ENCODE peak calls at places on chromosomes 13 and 19, in four cellular contexts. One of them, this sample, is unnamed.

GRCh38 chr19:35063940-35064818 is 22.7 kb downstream of the HPN start:
- DNase-seq in A549: no peak
- DNase-seq in tibial nerve: no peak
- DNase-seq in H1: no peak
- DNase-seq in this sample: no peak

GRCh38 chr13:113906566-113906965 is 42.7 kb upstream of the GAS6 start:
- DNase-seq in A549: no peak
- DNase-seq in tibial nerve: no peak
- DNase-seq in H1: no peak
- DNase-seq in this sample: no peak

GRCh38 chr13:27338816-27339215 is 68.2 kb downstream of the RASL11A start:
- DNase-seq in A549: no peak
- DNase-seq in tibial nerve: no peak
- DNase-seq in H1: no peak
- DNase-seq in this sample: peak; percentile 45

GRCh38 chr19:34428549-34429285 is 536 bp downstream of the UBA2 start:
- DNase-seq in A549: peak; percentile 66
- DNase-seq in tibial nerve: no peak
- DNase-seq in H1: no peak
- DNase-seq in this sample: peak; percentile 47

GRCh38 chr19:55179570-55180484 is at the start of gene SYT5:
- DNase-seq in A549: peak; percentile 76
- DNase-seq in tibial nerve: no peak
- DNase-seq in H1: no peak
- DNase-seq in this sample: peak; percentile 86

GRCh38 chr19:54297759-54298305 is 15.1 kb downstream of the LILRA5 start:
- DNase-seq in A549: no peak
- DNase-seq in tibial nerve: no peak
- DNase-seq in H1: no peak
- DNase-seq in this sample: no peak

GRCh38 chr13:33284916-33285315 is 639 bp downstream of the STARD13 start:
- DNase-seq in A549: no peak
- DNase-seq in tibial nerve: no peak
- DNase-seq in H1: no peak
- DNase-seq in this sample: no peak

GRCh38 chr13:114048463-114048862 is 74.6 kb upstream of the C13orf46 start:
- DNase-seq in A549: no peak
- DNase-seq in tibial nerve: no peak
- DNase-seq in H1: no peak
- DNase-seq in this sample: no peak

GRCh38 chr13:101150998-101151397 is 265.3 kb downstream of the NALCN start:
- DNase-seq in A549: no peak
- DNase-seq in tibial nerve: no peak
- DNase-seq in H1: no peak
- DNase-seq in this sample: peak; percentile 17

GRCh38 chr19:54952591-54953344 is 5.4 kb upstream of the NLRP7 start:
- DNase-seq in A549: no peak
- DNase-seq in tibial nerve: no peak
- DNase-seq in H1: no peak
- DNase-seq in this sample: no peak

GRCh38 chr13:43134896-43135295 is 111.5 kb downstream of the DNAJC15 start:
- DNase-seq in A549: no peak
- DNase-seq in tibial nerve: no peak
- DNase-seq in H1: no peak
- DNase-seq in this sample: no peak

GRCh38 chr13:73677041-73677589 is 457.1 kb downstream of the KLF12 start:
- DNase-seq in A549: peak; percentile 2
- DNase-seq in tibial nerve: no peak
- DNase-seq in H1: no peak
- DNase-seq in this sample: no peak

GRCh38 chr13:19089315-19089714 is 92.3 kb downstream of the TUBA3C start:
- DNase-seq in A549: no peak
- DNase-seq in tibial nerve: no peak
- DNase-seq in H1: no peak
- DNase-seq in this sample: peak; percentile 39

GRCh38 chr13:40430234-40430633 is 236.2 kb downstream of the FOXO1 start:
- DNase-seq in A549: no peak
- DNase-seq in tibial nerve: no peak
- DNase-seq in H1: no peak
- DNase-seq in this sample: peak; percentile 27

GRCh38 chr19:46068345-46069258 is 27.8 kb upstream of the IGFL4 start:
- DNase-seq in A549: peak; percentile 68
- DNase-seq in tibial nerve: no peak
- DNase-seq in H1: no peak
- DNase-seq in this sample: no peak

GRCh38 chr19:48826606-48827020 is 9.7 kb downstream of the HSD17B14 start:
- DNase-seq in A549: no peak
- DNase-seq in tibial nerve: no peak
- DNase-seq in H1: no peak
- DNase-seq in this sample: no peak

GRCh38 chr19:44648536-44649370 is 5.0 kb downstream of the PVR start:
- DNase-seq in A549: no peak
- DNase-seq in tibial nerve: no peak
- DNase-seq in H1: no peak
- DNase-seq in this sample: no peak

GRCh38 chr19:46944123-46944718 is 75.4 kb upstream of the NPAS1 start:
- DNase-seq in A549: no peak
- DNase-seq in tibial nerve: no peak
- DNase-seq in H1: no peak
- DNase-seq in this sample: no peak

GRCh38 chr19:18167975-18168645 is 5.5 kb upstream of the IFI30 start:
- DNase-seq in A549: peak; percentile 81
- DNase-seq in tibial nerve: no peak
- DNase-seq in H1: no peak
- DNase-seq in this sample: peak; percentile 94

GRCh38 chr13:40061466-40062450 is 406.3 kb downstream of the COG6 start:
- DNase-seq in A549: no peak
- DNase-seq in tibial nerve: no peak
- DNase-seq in H1: no peak
- DNase-seq in this sample: no peak

GRCh38 chr13:113020323-113021080 is 51.5 kb downstream of the MCF2L start:
- DNase-seq in A549: no peak
- DNase-seq in tibial nerve: no peak
- DNase-seq in H1: no peak
- DNase-seq in this sample: no peak

GRCh38 chr13:76677047-76677446 is 209.2 kb downstream of the KCTD12 start:
- DNase-seq in A549: no peak
- DNase-seq in tibial nerve: peak; percentile 37
- DNase-seq in H1: no peak
- DNase-seq in this sample: no peak

GRCh38 chr13:30172593-30173300 is 134.6 kb downstream of the KATNAL1 start:
- DNase-seq in A549: no peak
- DNase-seq in tibial nerve: no peak
- DNase-seq in H1: no peak
- DNase-seq in this sample: no peak

GRCh38 chr13:22229916-22230315 is 559.0 kb downstream of the FGF9 start:
- DNase-seq in A549: no peak
- DNase-seq in tibial nerve: no peak
- DNase-seq in H1: no peak
- DNase-seq in this sample: no peak

GRCh38 chr19:36110487-36111199 is at the start of gene OVOL3:
- DNase-seq in A549: no peak
- DNase-seq in tibial nerve: no peak
- DNase-seq in H1: no peak
- DNase-seq in this sample: no peak

GRCh38 chr19:8085606-8086464 is 33.3 kb downstream of the CCL25 start:
- DNase-seq in A549: peak; percentile 66
- DNase-seq in tibial nerve: no peak
- DNase-seq in H1: no peak
- DNase-seq in this sample: no peak

GRCh38 chr13:44188257-44188656 is 185.4 kb upstream of the SERP2 start:
- DNase-seq in A549: peak; percentile 26
- DNase-seq in tibial nerve: no peak
- DNase-seq in H1: no peak
- DNase-seq in this sample: no peak

GRCh38 chr13:93521307-93521706 is 294.7 kb downstream of the GPC6 start:
- DNase-seq in A549: no peak
- DNase-seq in tibial nerve: no peak
- DNase-seq in H1: no peak
- DNase-seq in this sample: no peak

GRCh38 chr19:36573948-36574726 is 1.0 kb upstream of the ZNF529 start:
- DNase-seq in A549: no peak
- DNase-seq in tibial nerve: no peak
- DNase-seq in H1: no peak
- DNase-seq in this sample: no peak

GRCh38 chr19:3046621-3047306 is 15.5 kb downstream of the TLE5 start:
- DNase-seq in A549: no peak
- DNase-seq in tibial nerve: no peak
- DNase-seq in H1: no peak
- DNase-seq in this sample: peak; percentile 77

GRCh38 chr13:20146381-20146780 is 14.5 kb downstream of the GJA3 start:
- DNase-seq in A549: no peak
- DNase-seq in tibial nerve: no peak
- DNase-seq in H1: no peak
- DNase-seq in this sample: no peak

GRCh38 chr19:15114153-15114540 is 6.9 kb downstream of the SYDE1 start:
- DNase-seq in A549: no peak
- DNase-seq in tibial nerve: no peak
- DNase-seq in H1: no peak
- DNase-seq in this sample: peak; percentile 21

GRCh38 chr13:38922170-38922569 is 68.5 kb downstream of the STOML3 start:
- DNase-seq in A549: no peak
- DNase-seq in tibial nerve: no peak
- DNase-seq in H1: no peak
- DNase-seq in this sample: no peak

GRCh38 chr13:84812078-84812477 is 929.8 kb upstream of the SLITRK1 start:
- DNase-seq in A549: no peak
- DNase-seq in tibial nerve: no peak
- DNase-seq in H1: no peak
- DNase-seq in this sample: no peak
- TF ChIP-seq EP300 in A549: no peak
- TF ChIP-seq EP300 in tibial nerve: no peak
- TF ChIP-seq EP300 in H1: no peak
- TF ChIP-seq EP300 in this sample: no peak

GRCh38 chr19:13846533-13847032 is 30.4 kb upstream of the NANOS3 start:
- DNase-seq in A549: peak; percentile 78
- DNase-seq in tibial nerve: peak; percentile 60
- DNase-seq in H1: no peak
- DNase-seq in this sample: peak; percentile 89
- TF ChIP-seq EP300 in A549: no peak
- TF ChIP-seq EP300 in tibial nerve: peak; percentile 17
- TF ChIP-seq EP300 in H1: peak; percentile 68
- TF ChIP-seq EP300 in this sample: no peak

DNA sequence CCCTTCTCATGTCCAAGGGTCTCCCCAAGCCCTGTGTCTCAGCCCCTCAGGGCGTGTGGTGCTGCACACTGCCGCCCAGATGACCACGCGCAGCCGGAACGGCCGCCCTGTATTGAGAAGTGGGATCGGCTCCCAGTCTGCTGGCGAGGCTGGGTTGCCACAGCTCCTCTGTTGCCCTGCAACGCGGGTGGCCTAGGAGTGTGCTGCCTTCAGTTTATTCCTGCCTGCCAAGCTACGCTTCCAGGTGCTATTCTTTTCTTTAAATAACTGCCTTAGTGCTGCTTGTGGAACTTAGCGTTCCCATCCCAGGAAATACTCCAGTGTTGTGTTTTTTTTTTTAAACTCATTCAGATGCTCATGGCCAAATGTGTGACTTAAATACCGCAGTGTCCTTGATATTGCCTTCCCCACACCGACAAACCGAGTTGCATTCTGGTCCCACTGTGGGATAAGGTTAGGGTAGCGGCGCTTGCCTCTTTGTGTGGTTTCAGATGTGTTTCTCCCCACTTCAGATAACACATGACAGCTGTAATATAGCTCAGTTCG is 16.6 kb downstream of the ACTN4 start:
- DNase-seq in A549: no peak
- DNase-seq in tibial nerve: peak; percentile 45
- DNase-seq in H1: no peak
- DNase-seq in this sample: no peak
- TF ChIP-seq EP300 in A549: no peak
- TF ChIP-seq EP300 in tibial nerve: peak; percentile 51
- TF ChIP-seq EP300 in H1: no peak
- TF ChIP-seq EP300 in this sample: no peak

GRCh38 chr13:98524793-98525192 is 52.1 kb downstream of the STK24 start:
- DNase-seq in A549: no peak
- DNase-seq in tibial nerve: no peak
- DNase-seq in H1: no peak
- DNase-seq in this sample: no peak

GRCh38 chr13:98527526-98527925 is 49.4 kb downstream of the STK24 start:
- DNase-seq in A549: no peak
- DNase-seq in tibial nerve: no peak
- DNase-seq in H1: no peak
- DNase-seq in this sample: no peak

GRCh38 chr13:98524391-98524790 is 52.5 kb downstream of the STK24 start:
- DNase-seq in A549: no peak
- DNase-seq in tibial nerve: no peak
- DNase-seq in H1: no peak
- DNase-seq in this sample: no peak

GRCh38 chr13:98525452-98525851 is 51.5 kb downstream of the STK24 start:
- DNase-seq in A549: no peak
- DNase-seq in tibial nerve: no peak
- DNase-seq in H1: no peak
- DNase-seq in this sample: no peak

GRCh38 chr13:98525852-98526512 is 50.9 kb downstream of the STK24 start:
- DNase-seq in A549: no peak
- DNase-seq in tibial nerve: no peak
- DNase-seq in H1: no peak
- DNase-seq in this sample: no peak
- TF ChIP-seq EP300 in A549: no peak
- TF ChIP-seq EP300 in tibial nerve: no peak
- TF ChIP-seq EP300 in H1: no peak
- TF ChIP-seq EP300 in this sample: no peak

GRCh38 chr13:66068683-66069082 is 1161.5 kb downstream of the PCDH9 start:
- DNase-seq in A549: no peak
- DNase-seq in tibial nerve: no peak
- DNase-seq in H1: no peak
- DNase-seq in this sample: no peak
- TF ChIP-seq EP300 in A549: no peak
- TF ChIP-seq EP300 in tibial nerve: no peak
- TF ChIP-seq EP300 in H1: no peak
- TF ChIP-seq EP300 in this sample: no peak

GRCh38 chr19:50362656-50363424 is 2.6 kb downstream of the NAPSA start:
- DNase-seq in A549: no peak
- DNase-seq in tibial nerve: no peak
- DNase-seq in H1: no peak
- DNase-seq in this sample: no peak
- TF ChIP-seq EP300 in A549: no peak
- TF ChIP-seq EP300 in tibial nerve: no peak
- TF ChIP-seq EP300 in H1: no peak
- TF ChIP-seq EP300 in this sample: no peak

GRCh38 chr13:35554972-35555623 is 78.6 kb upstream of the MAB21L1 start:
- DNase-seq in A549: no peak
- DNase-seq in tibial nerve: no peak
- DNase-seq in H1: no peak
- DNase-seq in this sample: no peak
- TF ChIP-seq EP300 in A549: no peak
- TF ChIP-seq EP300 in tibial nerve: no peak
- TF ChIP-seq EP300 in H1: no peak
- TF ChIP-seq EP300 in this sample: peak; percentile 78